ENCODE peak calls at places on chromosome 3, in nine cellular contexts. One of them, this sample, is unnamed.
A peak's percentile ranks its signal among the peaks of the same experiment; 100 is the strongest.

GRCh38 chr3:133706033-133706432 is 40.2 kb upstream of the TF start:
- DNase-seq in NCI-H2081: no peak
- DNase-seq in colonic mucosa: no peak
- DNase-seq in amniotic epithelial cell: no peak
- DNase-seq in naive thymus-derived CD8-positive, alpha-beta T cell: no peak
- DNase-seq in mesothelial cell of epicardium: no peak
- DNase-seq in stimulated activated CD4-positive, alpha-beta T cell treated with anti-CD3 and anti-CD28 coated beads, Interleukin-12 subunit alpha, Interleukin-12 subunit beta, amount 100 ng/mL, for 4 hours: no peak
- DNase-seq in NAMALWA: no peak
- DNase-seq in GM06990: no peak
- DNase-seq in this sample: no peak

GRCh38 chr3:51311055-51311454 is 74.0 kb upstream of the MANF start:
- DNase-seq in NCI-H2081: no peak
- DNase-seq in colonic mucosa: no peak
- DNase-seq in amniotic epithelial cell: peak; percentile 10
- DNase-seq in naive thymus-derived CD8-positive, alpha-beta T cell: no peak
- DNase-seq in mesothelial cell of epicardium: no peak
- DNase-seq in stimulated activated CD4-positive, alpha-beta T cell treated with anti-CD3 and anti-CD28 coated beads, Interleukin-12 subunit alpha, Interleukin-12 subunit beta, amount 100 ng/mL, for 4 hours: no peak
- DNase-seq in NAMALWA: peak; percentile 41
- DNase-seq in GM06990: no peak
- DNase-seq in this sample: peak; percentile 42

GRCh38 chr3:57017481-57017880 is 43.0 kb upstream of the SPATA12 start:
- DNase-seq in NCI-H2081: no peak
- DNase-seq in colonic mucosa: no peak
- DNase-seq in amniotic epithelial cell: no peak
- DNase-seq in naive thymus-derived CD8-positive, alpha-beta T cell: no peak
- DNase-seq in mesothelial cell of epicardium: no peak
- DNase-seq in stimulated activated CD4-positive, alpha-beta T cell treated with anti-CD3 and anti-CD28 coated beads, Interleukin-12 subunit alpha, Interleukin-12 subunit beta, amount 100 ng/mL, for 4 hours: no peak
- DNase-seq in NAMALWA: no peak
- DNase-seq in GM06990: no peak
- DNase-seq in this sample: no peak

GRCh38 chr3:116492379-116492778 is 47.1 kb upstream of the LSAMP start:
- DNase-seq in NCI-H2081: no peak
- DNase-seq in colonic mucosa: no peak
- DNase-seq in amniotic epithelial cell: no peak
- DNase-seq in naive thymus-derived CD8-positive, alpha-beta T cell: no peak
- DNase-seq in mesothelial cell of epicardium: no peak
- DNase-seq in stimulated activated CD4-positive, alpha-beta T cell treated with anti-CD3 and anti-CD28 coated beads, Interleukin-12 subunit alpha, Interleukin-12 subunit beta, amount 100 ng/mL, for 4 hours: no peak
- DNase-seq in NAMALWA: no peak
- DNase-seq in GM06990: no peak
- DNase-seq in this sample: no peak

GRCh38 chr3:11548721-11549131 is 95.0 kb downstream of the VGLL4 start:
- DNase-seq in NCI-H2081: peak; percentile 92
- DNase-seq in colonic mucosa: no peak
- DNase-seq in amniotic epithelial cell: peak; percentile 84
- DNase-seq in naive thymus-derived CD8-positive, alpha-beta T cell: no peak
- DNase-seq in mesothelial cell of epicardium: no peak
- DNase-seq in stimulated activated CD4-positive, alpha-beta T cell treated with anti-CD3 and anti-CD28 coated beads, Interleukin-12 subunit alpha, Interleukin-12 subunit beta, amount 100 ng/mL, for 4 hours: no peak
- DNase-seq in NAMALWA: no peak
- DNase-seq in GM06990: no peak
- DNase-seq in this sample: no peak

GRCh38 chr3:72560857-72561675 is 287.2 kb downstream of the SHQ1 start:
- DNase-seq in NCI-H2081: no peak
- DNase-seq in colonic mucosa: no peak
- DNase-seq in amniotic epithelial cell: no peak
- DNase-seq in naive thymus-derived CD8-positive, alpha-beta T cell: no peak
- DNase-seq in mesothelial cell of epicardium: no peak
- DNase-seq in stimulated activated CD4-positive, alpha-beta T cell treated with anti-CD3 and anti-CD28 coated beads, Interleukin-12 subunit alpha, Interleukin-12 subunit beta, amount 100 ng/mL, for 4 hours: no peak
- DNase-seq in NAMALWA: no peak
- DNase-seq in GM06990: no peak
- DNase-seq in this sample: no peak

GRCh38 chr3:127486337-127486944 is 104.1 kb downstream of the TPRA1 start:
- DNase-seq in NCI-H2081: no peak
- DNase-seq in colonic mucosa: no peak
- DNase-seq in amniotic epithelial cell: no peak
- DNase-seq in naive thymus-derived CD8-positive, alpha-beta T cell: no peak
- DNase-seq in mesothelial cell of epicardium: no peak
- DNase-seq in stimulated activated CD4-positive, alpha-beta T cell treated with anti-CD3 and anti-CD28 coated beads, Interleukin-12 subunit alpha, Interleukin-12 subunit beta, amount 100 ng/mL, for 4 hours: no peak
- DNase-seq in NAMALWA: no peak
- DNase-seq in GM06990: no peak
- DNase-seq in this sample: peak; percentile 8

GRCh38 chr3:88896026-88896425 is 211.4 kb upstream of the EPHA3 start:
- DNase-seq in NCI-H2081: no peak
- DNase-seq in colonic mucosa: no peak
- DNase-seq in amniotic epithelial cell: no peak
- DNase-seq in naive thymus-derived CD8-positive, alpha-beta T cell: no peak
- DNase-seq in mesothelial cell of epicardium: no peak
- DNase-seq in stimulated activated CD4-positive, alpha-beta T cell treated with anti-CD3 and anti-CD28 coated beads, Interleukin-12 subunit alpha, Interleukin-12 subunit beta, amount 100 ng/mL, for 4 hours: no peak
- DNase-seq in NAMALWA: no peak
- DNase-seq in GM06990: no peak
- DNase-seq in this sample: no peak

This sample was measured in GM13976.